ENCODE peak calls at places on chromosome 17, in four cellular contexts. Q is GM23338, L is heart right ventricle, B is tibial nerve. F is an unnamed sample.

GRCh38 chr17:57537524-57538410 is 207.3 kb downstream of the CCDC182 start:
- DNase-seq in Q (no peak), L (no peak), B (no peak), F (no peak)

GRCh38 chr17:31739300-31739699 is 119.7 kb downstream of the COPRS start:
- DNase-seq in Q (no peak), L (no peak), B (no peak), F (no peak)

GRCh38 chr17:40022961-40023541 is 7.8 kb downstream of the CSF3 start:
- DNase-seq in Q (no peak), L (no peak), B (no peak), F (no peak)

GRCh38 chr17:49360796-49361128 is 1.3 kb downstream of the ZNF652 start:
- DNase-seq in Q (no peak), L (no peak), B (no peak), F (no peak)

GRCh38 chr17:58317421-58318064 is 11.1 kb downstream of the TSPOAP1 start:
- DNase-seq in Q (peak), L (no peak), B (no peak), F (peak)

GRCh38 chr17:59874366-59874765 is 18.4 kb downstream of the TUBD1 start:
- DNase-seq in Q (no peak), L (no peak), B (no peak), F (no peak)

GRCh38 chr17:35752945-35753764 is at the start of gene GAS2L2:
- DNase-seq in Q (no peak), L (no peak), B (no peak), F (no peak)

GRCh38 chr17:31900877-31901276 is 631 bp downstream of the UTP6 start:
- DNase-seq in Q (peak), L (no peak), B (no peak), F (no peak)

GRCh38 chr17:15999974-16000827 is 577 bp downstream of the TTC19 start:
- DNase-seq in Q (peak), L (peak), B (no peak), F (peak)

GRCh38 chr17:13947499-13947898 is 121.8 kb upstream of the COX10 start:
- DNase-seq in Q (no peak), L (no peak), B (no peak), F (no peak)

GRCh38 chr17:59160203-59161025 is 4.9 kb downstream of the PRR11 start:
- DNase-seq in Q (no peak), L (no peak), B (no peak), F (no peak)

GRCh38 chr17:72053069-72053846 is 67.6 kb upstream of the SOX9 start:
- DNase-seq in Q (peak), L (no peak), B (no peak), F (no peak)

GRCh38 chr17:45091778-45092425 is 30.8 kb downstream of the NMT1 start:
- DNase-seq in Q (no peak), L (no peak), B (no peak), F (no peak)

GRCh38 chr17:64343071-64343774 is 47.4 kb downstream of the PECAM1 start:
- DNase-seq in Q (no peak), L (no peak), B (no peak), F (no peak)

DNA sequence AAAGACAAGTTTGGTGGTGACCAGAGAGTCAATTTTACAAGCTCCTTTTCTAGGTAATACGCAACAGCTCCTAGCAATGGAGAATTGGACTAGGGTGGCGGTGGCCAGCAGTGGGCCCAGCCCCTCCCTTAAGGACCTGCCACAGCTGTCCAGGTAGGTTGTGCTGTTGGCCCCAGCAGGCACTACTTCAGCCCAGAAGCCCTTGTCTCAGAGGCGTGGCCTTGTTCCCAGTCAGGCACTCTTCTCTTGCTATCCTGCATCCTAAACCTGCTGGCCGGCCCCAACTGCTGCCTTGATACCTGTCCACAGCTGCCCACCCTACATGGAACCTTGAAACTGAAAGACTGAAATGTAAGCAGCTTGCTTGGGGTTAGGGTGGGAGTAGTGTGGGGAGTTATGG is 989 bp upstream of the GALK1 start:
- DNase-seq in Q (no peak), L (no peak), B (no peak), F (no peak)
- H3K27ac ChIP-seq in Q (no peak), L (peak), B (peak), F (no peak)

DNA sequence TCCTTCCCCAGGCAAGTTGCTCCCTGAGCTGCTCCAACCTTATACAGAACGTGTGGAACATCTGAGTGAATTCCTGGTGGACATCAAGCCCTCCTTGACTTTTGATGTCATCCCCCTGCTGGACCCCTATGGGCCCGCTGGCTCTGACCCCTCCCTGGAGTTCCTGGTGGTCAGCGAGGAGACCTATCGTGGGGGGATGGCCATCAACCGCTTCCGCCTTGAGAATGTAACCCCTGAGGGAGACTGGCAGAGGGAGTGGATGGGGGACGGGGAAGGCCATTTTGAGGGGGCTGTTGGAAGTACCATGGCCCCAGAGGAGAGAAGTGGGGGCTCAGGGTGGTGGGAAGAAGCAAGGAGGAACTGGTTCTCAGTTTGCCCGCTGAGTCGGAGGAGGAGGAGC is 2.0 kb downstream of the COASY start:
- DNase-seq in Q (no peak), L (no peak), B (no peak), F (no peak)
- H3K4me3 ChIP-seq in Q (no peak), L (no peak), B (no peak), F (peak)

DNA sequence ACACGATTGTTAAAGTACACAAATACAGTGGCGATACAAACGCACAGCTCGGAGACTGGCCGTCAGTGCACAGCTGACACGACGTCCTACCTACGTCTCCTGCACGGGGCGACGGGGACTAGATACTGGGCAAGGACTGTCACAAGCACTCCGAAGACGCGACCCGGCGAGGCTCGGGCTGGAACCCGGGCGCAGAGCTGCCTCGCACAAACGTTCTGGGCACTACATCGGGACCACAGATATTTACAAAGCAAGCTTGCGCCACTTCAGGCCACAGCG is 13.8 kb downstream of the SLC16A3 start:
- DNase-seq in Q (no peak), L (no peak), B (no peak), F (no peak)
- TF ChIP-seq CTCF in Q (no peak), L (no peak), B (no peak), F (no peak)

GRCh38 chr17:6570731-6571465 is 14.5 kb upstream of the PITPNM3 start:
- DNase-seq in Q (no peak), L (no peak), B (no peak), F (no peak)
- H3K27ac ChIP-seq in Q (no peak), L (no peak), B (no peak), F (no peak)

GRCh38 chr17:7357381-7357780 is 2.4 kb downstream of the TMEM95 start:
- DNase-seq in Q (no peak), L (no peak), B (no peak), F (no peak)

GRCh38 chr17:7354262-7354781 is 634 bp upstream of the TMEM95 start:
- DNase-seq in Q (peak), L (no peak), B (no peak), F (no peak)

GRCh38 chr17:7356779-7357178 is 1.8 kb downstream of the TMEM95 start:
- DNase-seq in Q (no peak), L (no peak), B (no peak), F (no peak)

GRCh38 chr17:7355053-7355452 is at the start of gene TMEM95:
- DNase-seq in Q (no peak), L (peak), B (peak), F (no peak)

DNA sequence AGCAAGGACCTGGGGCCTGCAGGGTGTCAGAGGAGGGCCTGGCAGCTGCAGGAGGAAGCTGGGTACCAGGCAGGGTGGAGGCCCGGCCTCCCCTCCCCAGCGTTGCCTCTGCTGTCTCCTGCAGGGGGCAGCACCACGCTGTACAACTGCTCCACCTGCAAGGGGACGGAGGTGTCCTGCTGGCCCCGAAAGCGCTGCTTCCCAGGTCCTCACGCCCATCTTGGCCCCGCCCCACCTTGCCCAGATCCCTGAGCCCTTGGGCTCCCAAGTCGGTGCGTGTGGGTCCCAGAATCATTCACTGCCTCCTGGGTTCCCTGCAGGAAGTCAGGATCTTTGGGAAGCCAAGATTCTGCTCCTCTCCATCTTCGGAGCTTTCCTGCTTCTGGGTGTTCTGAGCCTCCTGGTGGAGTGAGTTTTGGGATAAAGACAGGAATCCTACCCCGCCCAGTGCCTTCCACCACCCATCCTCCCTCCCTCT is 1.2 kb downstream of the TMEM95 start:
- DNase-seq in Q (peak), L (peak), B (peak), F (no peak)
- H3K4me3 ChIP-seq in Q (peak), L (peak), B (no peak), F (no peak)

GRCh38 chr17:76452102-76452645 is 778 bp downstream of the UBE2O start:
- DNase-seq in Q (no peak), L (no peak), B (no peak), F (no peak)
- TF ChIP-seq CTCF in Q (no peak), L (no peak), B (no peak), F (no peak)

DNA sequence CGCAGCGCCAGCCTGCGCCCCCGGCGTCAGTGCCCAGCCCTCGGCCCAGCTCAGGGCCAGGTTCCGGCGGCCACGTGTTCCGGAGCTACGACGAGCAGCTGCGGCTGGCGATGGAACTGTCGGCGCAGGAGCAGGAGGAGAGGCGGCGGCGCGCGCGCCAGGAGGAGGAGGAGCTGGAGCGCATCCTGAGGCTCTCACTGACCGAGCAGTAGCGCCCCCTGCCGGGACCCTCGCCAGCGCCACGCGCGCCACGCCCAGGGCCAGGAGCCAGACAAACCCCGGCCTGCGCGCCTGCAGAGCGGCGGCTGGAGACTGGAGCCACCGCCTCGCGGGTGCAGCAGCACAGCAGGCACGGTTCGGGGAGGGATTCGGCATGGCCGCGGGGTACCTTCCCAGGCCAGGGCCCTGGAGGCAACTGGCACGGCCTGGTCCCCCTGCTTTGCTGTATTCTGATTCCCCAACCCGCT is 9.3 kb downstream of the CORO6 start:
- DNase-seq in Q (peak), L (peak), B (peak), F (peak)
- H3K27ac ChIP-seq in Q (no peak), L (no peak), B (peak), F (peak)

GRCh38 chr17:74205274-74205673 is 1.8 kb downstream of the RPL38 start:
- DNase-seq in Q (no peak), L (no peak), B (no peak), F (no peak)
- H3K4me3 ChIP-seq in Q (peak), L (no peak), B (peak), F (peak)

GRCh38 chr17:79342376-79342775 is 267.8 kb downstream of the ENGASE start:
- DNase-seq in Q (no peak), L (no peak), B (no peak), F (no peak)
- TF ChIP-seq CTCF in Q (no peak), L (no peak), B (no peak), F (no peak)

GRCh38 chr17:46772013-46772878 is 46.2 kb downstream of the WNT3 start:
- DNase-seq in Q (peak), L (peak), B (no peak), F (no peak)
- H3K27ac ChIP-seq in Q (peak), L (no peak), B (no peak), F (no peak)